ENCODE peak calls at places on chromosomes 16 and 17, in four cellular contexts. G is progenitor cell of endocrine pancreas, X is lower leg skin, W is neural progenitor cell. U is an unnamed sample.
A peak's percentile ranks its signal among the peaks of the same experiment; 100 is the strongest.

GRCh38 chr16:3065742-3066439 is 451 bp downstream of the IL32 start:
- DNase-seq in G (no peak), X (no peak), W (no peak), U (no peak)

GRCh38 chr17:14225153-14226004 is 11.3 kb downstream of the CDRT15 start:
- DNase-seq in G (no peak), X (no peak), W (no peak), U (no peak)

GRCh38 chr16:2296662-2297505 is 29.0 kb upstream of the RNPS1 start:
- DNase-seq in G (no peak), X (no peak), W (peak; percentile 34), U (no peak)

GRCh38 chr16:54194008-54194731 is 92.4 kb downstream of the IRX3 start:
- DNase-seq in G (no peak), X (peak; percentile 71), W (peak; percentile 55), U (peak; percentile 10)

GRCh38 chr16:67935096-67935401 is 1.6 kb downstream of the PSMB10 start:
- DNase-seq in G (no peak), X (no peak), W (no peak), U (no peak)

GRCh38 chr16:69851491-69852240 is 89.5 kb downstream of the WWP2 start:
- DNase-seq in G (no peak), X (no peak), W (no peak), U (no peak)

GRCh38 chr17:77828749-77829539 is 129.6 kb upstream of the TNRC6C start:
- DNase-seq in G (no peak), X (no peak), W (no peak), U (no peak)

GRCh38 chr17:45345554-45346254 is 28.9 kb upstream of the MAP3K14 start:
- DNase-seq in G (no peak), X (peak; percentile 42), W (no peak), U (no peak)

GRCh38 chr17:10226930-10227695 is 28.7 kb upstream of the GAS7 start:
- DNase-seq in G (peak; percentile 19), X (peak; percentile 27), W (peak; percentile 65), U (peak; percentile 68)

GRCh38 chr17:29581583-29582253 is 7.7 kb downstream of the GIT1 start:
- DNase-seq in G (no peak), X (peak; percentile 60), W (no peak), U (no peak)

GRCh38 chr17:36978810-36979584 is 30.2 kb downstream of the AATF start:
- DNase-seq in G (no peak), X (no peak), W (no peak), U (no peak)

GRCh38 chr17:77312786-77313599 is 172.2 kb downstream of the SEC14L1 start:
- DNase-seq in G (no peak), X (no peak), W (peak; percentile 31), U (no peak)

GRCh38 chr16:85557083-85557975 is 55.8 kb upstream of the GSE1 start:
- DNase-seq in G (no peak), X (no peak), W (peak; percentile 40), U (no peak)

GRCh38 chr17:28970879-28971278 is 19.6 kb upstream of the PHF12 start:
- DNase-seq in G (no peak), X (no peak), W (no peak), U (no peak)

GRCh38 chr17:19386974-19387920 is at the start of gene MFAP4:
- DNase-seq in G (no peak), X (no peak), W (peak; percentile 80), U (no peak)

GRCh38 chr17:75131278-75132017 is at the start of gene NT5C:
- DNase-seq in G (peak; percentile 64), X (peak; percentile 45), W (peak; percentile 93), U (peak; percentile 79)

GRCh38 chr17:8875957-8876356 is 8.5 kb upstream of the PIK3R6 start:
- DNase-seq in G (no peak), X (no peak), W (no peak), U (no peak)

GRCh38 chr17:82884341-82884871 is 44.6 kb upstream of the ZNF750 start:
- DNase-seq in G (no peak), X (no peak), W (no peak), U (no peak)

GRCh38 chr17:36529121-36529520 is 5.5 kb downstream of the MYO19 start:
- DNase-seq in G (no peak), X (no peak), W (no peak), U (no peak)

GRCh38 chr16:86597880-86598606 is 19.7 kb downstream of the FOXL1 start:
- DNase-seq in G (no peak), X (no peak), W (no peak), U (no peak)

GRCh38 chr16:49523435-49524159 is 150.0 kb downstream of the C16orf78 start:
- DNase-seq in G (no peak), X (no peak), W (no peak), U (no peak)

GRCh38 chr16:57689772-57690558 is 4.6 kb upstream of the DRC7 start:
- DNase-seq in G (no peak), X (no peak), W (no peak), U (peak; percentile 70)

GRCh38 chr17:69435986-69436696 is 21.6 kb downstream of the MAP2K6 start:
- DNase-seq in G (no peak), X (no peak), W (no peak), U (no peak)

GRCh38 chr17:65231086-65231485 is 93.9 kb downstream of the RGS9 start:
- DNase-seq in G (no peak), X (no peak), W (no peak), U (no peak)

GRCh38 chr17:63366238-63366561 is 79.9 kb downstream of the CYB561 start:
- DNase-seq in G (no peak), X (no peak), W (no peak), U (no peak)

GRCh38 chr16:9859706-9860105 is 322.5 kb downstream of the GRIN2A start:
- DNase-seq in G (no peak), X (no peak), W (no peak), U (no peak)

GRCh38 chr17:63930951-63931575 is 1.1 kb downstream of the CD79B start:
- DNase-seq in G (no peak), X (peak; percentile 54), W (peak; percentile 30), U (peak; percentile 26)

GRCh38 chr17:5226940-5227878 is 7.5 kb downstream of the SCIMP start:
- DNase-seq in G (no peak), X (no peak), W (no peak), U (no peak)

GRCh38 chr17:55500103-55500502 is 11.1 kb downstream of the SMIM36 start:
- DNase-seq in G (no peak), X (no peak), W (peak; percentile 9), U (no peak)

GRCh38 chr17:80393491-80393890 is 21.5 kb upstream of the ENDOV start:
- DNase-seq in G (no peak), X (no peak), W (no peak), U (no peak)

GRCh38 chr16:4319454-4319853 is 3.6 kb downstream of the GLIS2 start:
- DNase-seq in G (no peak), X (no peak), W (no peak), U (no peak)

DNA sequence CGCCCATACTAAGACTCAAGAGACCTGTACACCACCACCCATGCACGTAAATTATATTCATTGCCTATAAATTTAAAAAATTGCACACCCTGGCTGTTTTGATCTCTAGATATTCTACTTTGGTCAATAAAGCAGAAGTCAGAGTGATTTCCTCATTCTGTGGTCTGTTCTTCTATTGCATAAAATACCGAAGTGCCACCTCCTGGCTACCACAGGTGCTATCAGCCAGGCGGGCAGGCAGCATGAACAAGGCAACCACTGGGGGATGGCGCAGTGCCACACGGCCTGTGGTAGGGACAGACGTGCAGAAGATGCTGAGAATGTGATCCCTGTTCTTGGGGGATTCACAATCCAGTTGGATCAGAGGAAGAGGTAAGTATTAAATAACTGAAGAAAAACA is 122.3 kb downstream of the CDK5R1 start:
- DNase-seq in G (no peak), X (no peak), W (no peak), U (no peak)
- TF ChIP-seq CTCF in G (no peak), X (no peak), W (peak; percentile 6), U (no peak)

DNA sequence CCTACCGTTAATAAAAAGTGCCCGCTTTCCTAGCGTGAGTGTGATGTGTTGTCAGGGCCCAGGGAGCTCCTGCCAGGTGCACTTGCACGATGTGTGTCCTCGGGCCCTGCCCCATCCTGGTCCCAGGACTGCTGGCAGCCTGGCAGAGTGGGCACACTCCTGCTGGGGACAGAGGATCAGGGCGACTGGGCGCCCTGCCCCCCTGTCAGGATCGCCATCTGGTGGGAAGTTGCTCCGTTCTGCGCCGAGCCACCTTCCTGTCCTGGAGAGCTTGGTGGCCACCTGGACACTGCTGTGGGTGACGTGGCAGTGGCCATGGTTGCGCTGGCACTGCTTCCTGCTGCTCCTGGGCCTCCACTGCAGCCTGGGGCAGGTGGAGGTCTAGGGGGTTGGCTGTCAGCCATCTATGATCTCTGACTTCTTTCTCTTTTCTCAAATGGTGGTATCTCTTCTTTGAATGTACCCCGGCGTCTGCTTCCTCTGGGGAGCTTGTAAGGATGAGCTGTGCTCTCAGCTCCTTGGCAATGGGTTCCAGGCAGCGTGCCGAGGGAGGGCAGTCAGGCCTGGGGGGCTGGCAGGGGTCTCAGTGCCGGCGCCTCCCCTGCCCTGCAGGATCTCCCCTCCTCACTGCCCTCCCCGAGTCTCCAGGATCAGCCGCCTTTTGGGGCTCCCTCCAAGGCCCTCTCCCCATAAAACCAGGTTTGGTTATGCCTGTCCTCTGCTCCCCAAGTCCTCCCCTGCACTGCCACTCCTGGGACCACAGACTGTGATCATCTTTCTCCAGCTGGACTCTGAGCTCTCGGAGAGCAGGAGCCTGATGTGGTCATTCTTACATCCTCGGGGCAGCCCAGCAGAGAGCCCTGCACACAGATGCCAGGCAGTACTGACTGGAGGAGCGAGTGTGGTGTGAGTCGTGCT is 76.9 kb downstream of the AMFR start:
- DNase-seq in G (no peak), X (no peak), W (no peak), U (no peak)
- TF ChIP-seq CTCF in G (no peak), X (no peak), W (no peak), U (no peak)

GRCh38 chr17:34728771-34729310 is 149.5 kb downstream of the TMEM132E start:
- DNase-seq in G (no peak), X (no peak), W (no peak), U (no peak)
- TF ChIP-seq CTCF in G (no peak), X (no peak), W (no peak), U (no peak)

DNA sequence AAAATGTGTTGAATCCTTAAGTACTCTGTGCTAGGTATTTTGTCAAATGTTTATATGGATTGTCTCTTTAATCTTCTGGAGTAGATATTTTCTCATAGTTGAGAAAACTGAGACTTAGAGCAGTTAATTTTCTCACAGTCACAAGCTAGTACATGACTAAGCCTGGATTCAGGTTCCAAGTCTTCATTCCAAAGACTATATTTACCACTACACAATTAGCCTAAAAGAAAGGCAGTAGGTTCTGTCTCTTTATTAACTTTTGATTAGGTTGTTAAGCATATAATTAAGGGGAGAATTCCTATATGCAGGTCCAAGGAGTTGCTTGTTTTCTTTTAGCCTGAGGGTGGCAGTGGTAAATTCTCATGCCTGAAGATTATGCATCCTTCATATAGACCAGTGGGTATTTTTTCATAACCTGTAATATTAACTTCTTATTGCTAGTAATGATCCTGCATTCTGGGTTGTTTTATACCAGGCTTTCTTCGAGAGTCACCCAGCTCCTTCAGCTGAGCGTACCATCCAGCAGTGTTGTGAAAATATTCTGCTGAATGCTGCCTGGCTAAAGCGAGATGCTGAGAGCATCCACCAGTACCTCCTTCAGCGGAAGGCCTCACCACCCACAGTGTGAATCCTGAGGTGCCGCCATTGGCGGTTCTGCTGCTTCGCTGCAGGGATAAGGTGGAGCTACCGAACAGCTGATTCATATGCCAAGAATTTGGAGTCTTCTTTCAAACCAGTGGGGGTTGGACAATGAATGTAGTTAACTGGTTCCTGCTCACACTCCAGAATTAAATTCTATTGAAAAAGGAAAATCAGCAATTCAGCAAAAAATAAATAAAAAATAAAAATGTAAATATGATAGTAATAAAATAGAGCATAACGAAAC is 28.2 kb upstream of the KPNB1 start:
- DNase-seq in G (no peak), X (no peak), W (peak; percentile 30), U (no peak)
- TF ChIP-seq CTCF in G (no peak), X (no peak), W (no peak), U (no peak)